ENCODE peak calls at places on chromosomes 12 and 14, in six cellular contexts. W, S, N, R, E and B are unnamed samples.

GRCh38 chr14:74237441-74237840 is 1.8 kb upstream of the VSX2 start:
- DNase-seq in N (no peak), W (no peak), E (no peak), S (no peak), R (no peak), B (no peak)

GRCh38 chr14:101962503-101962874 is 1.9 kb upstream of the DYNC1H1 start:
- DNase-seq in E (peak; percentile 56), R (no peak), N (peak; percentile 72), S (peak; percentile 92), W (peak; percentile 47), B (peak; percentile 33)

GRCh38 chr12:22491034-22491433 is 53.3 kb downstream of the C2CD5 start:
- DNase-seq in S (no peak), R (no peak), E (no peak), W (no peak), N (no peak), B (no peak)

GRCh38 chr12:29616664-29617409 is 119.4 kb upstream of the OVCH1 start:
- DNase-seq in W (no peak), E (peak; percentile 38), S (peak; percentile 86), N (no peak), R (no peak), B (no peak)

GRCh38 chr12:83759906-83760305 is 1073.2 kb downstream of the TMTC2 start:
- DNase-seq in R (no peak), W (no peak), S (no peak), N (no peak), E (no peak), B (no peak)

GRCh38 chr12:116002890-116003536 is 274.5 kb downstream of the MED13L start:
- DNase-seq in N (no peak), W (peak; percentile 54), R (no peak), S (peak; percentile 62), E (no peak), B (no peak)

GRCh38 chr12:55721601-55722213 is 1.5 kb downstream of the RDH5 start:
- DNase-seq in E (no peak), S (no peak), R (no peak), W (no peak), N (no peak), B (no peak)

GRCh38 chr14:70382556-70382955 is 23.1 kb upstream of the COX16 start:
- DNase-seq in W (no peak), R (no peak), S (no peak), N (no peak), E (no peak), B (no peak)

GRCh38 chr14:105086833-105087307 is 21.6 kb upstream of the GPR132 start:
- DNase-seq in E (no peak), N (peak; percentile 92), R (peak; percentile 75), W (peak; percentile 67), S (peak; percentile 67), B (peak; percentile 56)

GRCh38 chr12:4822572-4822971 is 87.1 kb upstream of the KCNA1 start:
- DNase-seq in R (no peak), W (no peak), E (no peak), N (no peak), S (no peak), B (no peak)

GRCh38 chr14:64541971-64542838 is 1.7 kb downstream of the HSPA2 start:
- DNase-seq in W (no peak), N (no peak), S (no peak), R (no peak), E (no peak), B (no peak)

GRCh38 chr14:48391661-48392060 is 716.3 kb upstream of the MDGA2 start:
- DNase-seq in S (no peak), N (no peak), E (no peak), W (no peak), R (no peak), B (no peak)

GRCh38 chr12:62434504-62435336 is 31.9 kb upstream of the MON2 start:
- DNase-seq in R (no peak), E (no peak), S (no peak), N (no peak), W (no peak), B (peak; percentile 8)

DNA sequence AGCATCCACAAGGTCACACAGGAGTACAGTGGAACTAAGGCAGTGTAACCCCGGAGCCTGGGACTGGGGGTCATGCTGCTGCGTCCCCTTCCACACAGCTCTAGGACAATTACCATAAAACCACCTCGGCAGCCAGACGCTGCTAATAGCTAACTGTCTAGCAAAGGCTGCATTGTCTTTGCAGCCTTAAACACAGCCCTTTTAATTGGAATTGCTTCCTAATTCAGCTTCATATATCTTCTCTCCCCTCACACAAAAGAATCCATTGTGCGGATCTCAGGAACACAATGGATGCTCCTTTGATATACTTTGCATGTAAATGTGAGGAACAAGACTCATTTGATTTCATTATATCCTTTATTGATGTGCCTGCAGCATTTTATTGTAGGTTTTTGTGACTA is 30.6 kb upstream of the DACT1 start:
- DNase-seq in S (no peak), N (no peak), R (no peak), E (no peak), W (no peak), B (no peak)
- H3K27ac ChIP-seq in S (no peak overlapping the region), N (no peak overlapping the region), R (no peak overlapping the region), E (no peak overlapping the region), W (no peak overlapping the region), B (no peak overlapping the region)

GRCh38 chr12:14261861-14262260 is 103.6 kb upstream of the ATF7IP start:
- DNase-seq in N (no peak), W (no peak), E (no peak), R (no peak), S (no peak), B (no peak)

GRCh38 chr12:14264316-14264715 is 101.2 kb upstream of the ATF7IP start:
- DNase-seq in E (no peak), S (no peak), R (no peak), W (no peak), N (no peak), B (no peak)

GRCh38 chr12:14262771-14263511 is 102.5 kb upstream of the ATF7IP start:
- DNase-seq in W (no peak), E (no peak), R (no peak), N (no peak), S (no peak), B (no peak)

GRCh38 chr12:14263742-14264141 is 101.7 kb upstream of the ATF7IP start:
- DNase-seq in W (no peak), S (no peak), R (no peak), E (no peak), N (no peak), B (no peak)

GRCh38 chr12:14264777-14265176 is 100.7 kb upstream of the ATF7IP start:
- DNase-seq in R (no peak), S (no peak), E (no peak), N (no peak), W (no peak), B (no peak)
- H3K27ac ChIP-seq in R (no peak overlapping the region), S (no peak overlapping the region), E (no peak overlapping the region), N (no peak overlapping the region), W (no peak overlapping the region), B (no peak overlapping the region)

DNA sequence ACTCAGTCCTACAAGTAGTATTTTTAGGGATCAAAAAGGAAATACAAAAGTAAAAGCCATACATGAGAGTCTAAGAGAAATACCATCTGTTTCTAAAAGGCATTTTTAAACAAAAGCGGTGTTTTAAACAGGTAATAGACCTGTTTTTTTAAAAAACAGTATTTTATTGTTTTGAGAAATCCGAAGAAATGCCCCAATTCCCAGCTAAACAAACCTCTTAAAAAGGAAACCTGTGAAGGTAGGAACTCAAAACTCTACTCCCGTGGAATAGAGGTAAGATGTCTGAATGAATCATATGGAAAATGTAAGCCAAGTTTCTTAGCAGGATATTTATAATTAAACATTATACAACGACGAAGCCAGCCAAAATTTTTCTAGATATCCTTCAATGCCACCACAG is 2.0 kb downstream of the PPP1R13B start:
- DNase-seq in R (no peak), W (no peak), S (no peak), E (no peak), N (no peak), B (no peak)
- H3K27ac ChIP-seq in R (no peak overlapping the region), W (no peak overlapping the region), S (no peak overlapping the region), E (no peak overlapping the region), N (no peak overlapping the region), B (no peak overlapping the region)

DNA sequence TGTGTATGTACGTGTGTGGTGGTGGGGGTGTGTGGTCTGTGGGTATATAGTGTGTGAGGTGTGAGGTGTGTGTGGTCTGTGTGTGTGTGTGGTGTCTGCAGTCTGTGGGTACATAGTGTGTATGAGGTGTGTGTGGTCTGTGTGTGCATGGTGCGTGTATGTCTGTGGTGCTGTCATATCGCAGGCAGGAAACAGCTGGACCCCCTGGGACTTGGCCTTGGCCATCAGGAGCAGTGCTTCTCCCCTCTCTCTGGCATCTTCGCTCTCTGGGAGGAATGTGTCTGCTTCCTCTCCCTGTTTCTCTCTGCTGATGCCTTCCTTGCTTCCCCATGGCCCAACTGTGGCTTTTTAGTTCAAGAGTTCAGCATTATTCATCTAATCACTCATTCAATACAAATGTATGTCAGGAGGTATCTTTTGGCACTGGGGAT is 379.0 kb downstream of the FUT8 start:
- DNase-seq in N (no peak), R (no peak), S (no peak), W (no peak), E (no peak), B (no peak)
- H3K27ac ChIP-seq in N (no peak overlapping the region), R (no peak overlapping the region), S (no peak overlapping the region), W (no peak overlapping the region), E (no peak overlapping the region), B (no peak overlapping the region)